ENCODE peak calls at places on chromosomes 12 and 14, in seven cellular contexts. One of them, this sample, is unnamed.
A peak's percentile ranks its signal among the peaks of the same experiment; 100 is the strongest.

GRCh38 chr12:64733857-64734256 is 25.3 kb downstream of the GNS start:
- DNase-seq in HepG2: no peak
- DNase-seq in stomach: no peak
- DNase-seq in transverse colon: no peak
- DNase-seq in HCT116: peak; percentile 23
- DNase-seq in IMR-90: no peak
- DNase-seq in ovary: no peak
- DNase-seq in this sample: peak; percentile 22

GRCh38 chr12:114853003-114853529 is 169.1 kb upstream of the TBX3 start:
- DNase-seq in stomach: no peak
- DNase-seq in HepG2: no peak
- DNase-seq in HCT116: no peak
- DNase-seq in IMR-90: peak; percentile 52
- DNase-seq in transverse colon: no peak
- DNase-seq in ovary: no peak
- DNase-seq in this sample: no peak

GRCh38 chr14:33393895-33394405 is 455.3 kb downstream of the NPAS3 start:
- DNase-seq in HepG2: no peak
- DNase-seq in ovary: no peak
- DNase-seq in stomach: no peak
- DNase-seq in transverse colon: no peak
- DNase-seq in IMR-90: no peak
- DNase-seq in HCT116: no peak
- DNase-seq in this sample: no peak

GRCh38 chr12:43914923-43915468 is 79.1 kb downstream of the TMEM117 start:
- DNase-seq in HepG2: peak; percentile 10
- DNase-seq in ovary: no peak
- DNase-seq in IMR-90: no peak
- DNase-seq in HCT116: no peak
- DNase-seq in stomach: no peak
- DNase-seq in transverse colon: no peak
- DNase-seq in this sample: no peak

GRCh38 chr14:34018564-34019244 is 67.8 kb upstream of the EGLN3 start:
- DNase-seq in HepG2: no peak
- DNase-seq in transverse colon: no peak
- DNase-seq in stomach: no peak
- DNase-seq in IMR-90: no peak
- DNase-seq in HCT116: no peak
- DNase-seq in ovary: peak; percentile 37
- DNase-seq in this sample: no peak

GRCh38 chr14:82055511-82055910 is 521.9 kb upstream of the SEL1L start:
- DNase-seq in IMR-90: no peak
- DNase-seq in ovary: no peak
- DNase-seq in HepG2: no peak
- DNase-seq in HCT116: no peak
- DNase-seq in stomach: no peak
- DNase-seq in transverse colon: no peak
- DNase-seq in this sample: no peak

GRCh38 chr14:77278461-77279230 is 7.6 kb upstream of the NGB start:
- DNase-seq in ovary: no peak
- DNase-seq in HCT116: no peak
- DNase-seq in HepG2: no peak
- DNase-seq in IMR-90: no peak
- DNase-seq in stomach: no peak
- DNase-seq in transverse colon: no peak
- DNase-seq in this sample: no peak

GRCh38 chr12:115574831-115575230 is 702.7 kb downstream of the MED13L start:
- DNase-seq in transverse colon: no peak
- DNase-seq in stomach: no peak
- DNase-seq in HepG2: no peak
- DNase-seq in HCT116: no peak
- DNase-seq in IMR-90: no peak
- DNase-seq in ovary: no peak
- DNase-seq in this sample: no peak

GRCh38 chr12:53005215-53005985 is 856 bp upstream of the EIF4B start:
- DNase-seq in stomach: no peak
- DNase-seq in IMR-90: no peak
- DNase-seq in ovary: peak; percentile 28
- DNase-seq in transverse colon: no peak
- DNase-seq in HCT116: no peak
- DNase-seq in HepG2: no peak
- DNase-seq in this sample: peak; percentile 20

GRCh38 chr14:32212833-32213232 is 9.8 kb upstream of the RNU6-8 start:
- DNase-seq in HepG2: no peak
- DNase-seq in HCT116: no peak
- DNase-seq in stomach: no peak
- DNase-seq in IMR-90: no peak
- DNase-seq in transverse colon: no peak
- DNase-seq in ovary: no peak
- DNase-seq in this sample: no peak

DNA sequence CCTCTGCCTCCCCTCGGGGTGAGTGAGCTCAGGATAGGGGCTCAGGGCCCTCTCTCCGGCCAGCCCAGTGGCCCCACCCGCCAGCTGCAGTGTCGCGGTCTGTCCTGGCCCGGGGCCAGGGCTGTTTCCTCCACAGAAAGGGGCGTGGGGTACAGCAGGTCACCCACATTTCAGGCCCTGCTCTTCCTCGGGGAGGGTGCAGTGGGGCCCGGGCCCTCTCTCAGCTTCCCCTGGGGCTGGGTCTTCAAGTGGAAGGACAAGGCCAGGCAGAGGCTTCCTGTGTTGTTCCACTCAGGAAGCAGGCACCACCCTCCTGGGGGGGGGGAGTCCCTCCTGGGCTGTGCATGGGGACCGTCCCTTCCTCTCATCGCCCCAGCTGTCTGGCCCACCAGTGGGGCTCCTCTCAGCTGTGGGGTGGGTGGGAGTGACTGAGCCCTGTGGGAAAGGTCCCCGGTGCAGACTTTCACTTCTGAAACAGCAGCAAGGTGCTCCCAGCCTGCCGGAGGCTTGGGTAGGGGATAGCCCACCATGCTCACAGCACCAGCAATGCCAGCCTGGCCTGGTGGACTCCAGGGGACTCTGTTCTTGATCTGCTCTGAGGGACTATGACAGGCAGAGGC is 3.7 kb downstream of the GPR132 start:
- DNase-seq in ovary: no peak
- DNase-seq in IMR-90: no peak
- DNase-seq in stomach: peak; percentile 44
- DNase-seq in transverse colon: peak; percentile 62
- DNase-seq in HCT116: no peak
- DNase-seq in HepG2: no peak
- DNase-seq in this sample: no peak
- TF ChIP-seq POLR2A in ovary: no peak
- TF ChIP-seq POLR2A in IMR-90: no peak
- TF ChIP-seq POLR2A in stomach: no peak
- TF ChIP-seq POLR2A in transverse colon: no peak
- TF ChIP-seq POLR2A in HCT116: no peak
- TF ChIP-seq POLR2A in HepG2: no peak
- TF ChIP-seq POLR2A in this sample: no peak

GRCh38 chr14:91230363-91231035 is 14.0 kb downstream of the GPR68 start:
- DNase-seq in transverse colon: no peak
- DNase-seq in stomach: no peak
- DNase-seq in HCT116: no peak
- DNase-seq in HepG2: no peak
- DNase-seq in ovary: no peak
- DNase-seq in IMR-90: peak; percentile 36
- DNase-seq in this sample: no peak
- H3K4me1 ChIP-seq in transverse colon: peaks cover 5% of the 10 kb centered on the region
- H3K4me1 ChIP-seq in stomach: no peaks in the 10 kb centered on the region
- H3K4me1 ChIP-seq in HCT116: no peaks in the 10 kb centered on the region
- H3K4me1 ChIP-seq in HepG2: peaks cover under 1% of the 10 kb centered on the region
- H3K4me1 ChIP-seq in ovary: no peaks in the 10 kb centered on the region
- H3K4me1 ChIP-seq in IMR-90: peaks cover 6% of the 10 kb centered on the region
- H3K4me1 ChIP-seq in this sample: no peaks in the 10 kb centered on the region

DNA sequence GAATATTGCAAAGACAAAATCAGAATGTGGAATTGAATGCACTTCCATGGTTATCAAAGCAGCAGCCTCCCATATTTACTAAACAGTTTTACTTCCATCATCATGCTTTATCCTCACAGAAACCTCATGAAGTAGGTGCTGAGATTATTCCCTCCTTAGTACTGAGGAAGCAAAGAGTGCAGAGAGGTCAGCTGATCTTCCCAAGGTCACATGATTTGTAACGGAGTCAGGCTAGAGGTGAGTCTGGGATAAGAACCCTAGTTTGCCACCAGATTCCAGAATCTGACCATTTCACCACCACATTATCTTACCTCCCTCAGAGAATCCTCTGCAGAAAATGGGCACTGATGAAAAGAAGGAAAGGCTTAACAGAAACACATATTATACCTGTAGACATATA is 102.0 kb downstream of the LGR5 start:
- DNase-seq in transverse colon: no peak
- DNase-seq in HCT116: no peak
- DNase-seq in IMR-90: no peak
- DNase-seq in ovary: no peak
- DNase-seq in stomach: no peak
- DNase-seq in HepG2: no peak
- DNase-seq in this sample: no peak
- TF ChIP-seq CTCF in transverse colon: no peak
- TF ChIP-seq CTCF in HCT116: no peak
- TF ChIP-seq CTCF in IMR-90: no peak
- TF ChIP-seq CTCF in ovary: no peak
- TF ChIP-seq CTCF in stomach: no peak
- TF ChIP-seq CTCF in HepG2: no peak
- TF ChIP-seq CTCF in this sample: no peak

GRCh38 chr12:22118206-22118605 is 72.2 kb downstream of the CMAS start:
- DNase-seq in HCT116: no peak
- DNase-seq in ovary: no peak
- DNase-seq in transverse colon: no peak
- DNase-seq in stomach: no peak
- DNase-seq in IMR-90: no peak
- DNase-seq in HepG2: no peak
- DNase-seq in this sample: no peak
- TF ChIP-seq POLR2A in HCT116: no peak
- TF ChIP-seq POLR2A in ovary: no peak
- TF ChIP-seq POLR2A in transverse colon: no peak
- TF ChIP-seq POLR2A in stomach: no peak
- TF ChIP-seq POLR2A in IMR-90: no peak
- TF ChIP-seq POLR2A in HepG2: no peak
- TF ChIP-seq POLR2A in this sample: no peak

This sample was measured in body of pancreas.